ENCODE peak calls at places on chromosomes 2 and 18, in five cellular contexts. One of them, this sample, is unnamed.

GRCh38 chr2:88690591-88691338 is 708 bp upstream of the RPIA start:
- DNase-seq in H1: no peak
- DNase-seq in mesenchymal stem cell: no peak
- DNase-seq in small intestine: peak; percentile 63
- DNase-seq in mammary epithelial cell: peak; percentile 59
- DNase-seq in this sample: peak; percentile 26

GRCh38 chr2:144014108-144014507 is 505.8 kb downstream of the ZEB2 start:
- DNase-seq in H1: no peak
- DNase-seq in mesenchymal stem cell: no peak
- DNase-seq in mammary epithelial cell: peak; percentile 5
- DNase-seq in small intestine: no peak
- DNase-seq in this sample: peak; percentile 2

GRCh38 chr2:47697000-47697601 is 85.8 kb upstream of the MSH6 start:
- DNase-seq in H1: no peak
- DNase-seq in small intestine: no peak
- DNase-seq in mammary epithelial cell: no peak
- DNase-seq in mesenchymal stem cell: no peak
- DNase-seq in this sample: no peak

GRCh38 chr18:59052965-59053960 is 86.4 kb upstream of the SEC11C start:
- DNase-seq in mammary epithelial cell: no peak
- DNase-seq in mesenchymal stem cell: no peak
- DNase-seq in H1: no peak
- DNase-seq in small intestine: peak; percentile 14
- DNase-seq in this sample: no peak

GRCh38 chr18:3816601-3817363 is 366.8 kb downstream of the TGIF1 start:
- DNase-seq in H1: no peak
- DNase-seq in small intestine: peak; percentile 88
- DNase-seq in mesenchymal stem cell: peak; percentile 95
- DNase-seq in mammary epithelial cell: peak; percentile 92
- DNase-seq in this sample: no peak

GRCh38 chr2:239553376-239554000 is 152.7 kb upstream of the HDAC4 start:
- DNase-seq in H1: no peak
- DNase-seq in mammary epithelial cell: no peak
- DNase-seq in mesenchymal stem cell: no peak
- DNase-seq in small intestine: no peak
- DNase-seq in this sample: no peak

GRCh38 chr2:129798301-129798581 is 181.2 kb upstream of the RAB6C start:
- DNase-seq in H1: no peak
- DNase-seq in mesenchymal stem cell: no peak
- DNase-seq in small intestine: no peak
- DNase-seq in mammary epithelial cell: no peak
- DNase-seq in this sample: no peak

GRCh38 chr2:228675042-228675441 is 493.6 kb upstream of the SPHKAP start:
- DNase-seq in mammary epithelial cell: no peak
- DNase-seq in H1: no peak
- DNase-seq in mesenchymal stem cell: peak; percentile 26
- DNase-seq in small intestine: no peak
- DNase-seq in this sample: peak; percentile 25

GRCh38 chr2:176468471-176468870 is 199.2 kb downstream of the MTX2 start:
- DNase-seq in mesenchymal stem cell: no peak
- DNase-seq in H1: no peak
- DNase-seq in mammary epithelial cell: peak; percentile 52
- DNase-seq in small intestine: no peak
- DNase-seq in this sample: peak; percentile 46

GRCh38 chr2:220556658-220557057 is 929.2 kb downstream of the SLC4A3 start:
- DNase-seq in mesenchymal stem cell: peak; percentile 74
- DNase-seq in small intestine: no peak
- DNase-seq in mammary epithelial cell: peak; percentile 71
- DNase-seq in H1: no peak
- DNase-seq in this sample: peak; percentile 10

GRCh38 chr2:83879127-83879526 is 580.0 kb downstream of the SUCLG1 start:
- DNase-seq in H1: no peak
- DNase-seq in mesenchymal stem cell: no peak
- DNase-seq in small intestine: no peak
- DNase-seq in mammary epithelial cell: no peak
- DNase-seq in this sample: no peak

GRCh38 chr2:222000326-222000725 is 298.5 kb downstream of the PAX3 start:
- DNase-seq in mammary epithelial cell: peak; percentile 93
- DNase-seq in small intestine: no peak
- DNase-seq in mesenchymal stem cell: peak; percentile 83
- DNase-seq in H1: no peak
- DNase-seq in this sample: peak; percentile 25

GRCh38 chr2:31125918-31126695 is 12.1 kb downstream of the GALNT14 start:
- DNase-seq in H1: no peak
- DNase-seq in small intestine: no peak
- DNase-seq in mesenchymal stem cell: no peak
- DNase-seq in mammary epithelial cell: no peak
- DNase-seq in this sample: no peak

GRCh38 chr18:79798999-79799370 is 1.2 kb downstream of the KCNG2 start:
- DNase-seq in mammary epithelial cell: no peak
- DNase-seq in H1: no peak
- DNase-seq in mesenchymal stem cell: no peak
- DNase-seq in small intestine: peak; percentile 84
- DNase-seq in this sample: no peak

GRCh38 chr18:75139226-75139911 is 69.6 kb downstream of the PTGR3 start:
- DNase-seq in H1: no peak
- DNase-seq in mammary epithelial cell: no peak
- DNase-seq in small intestine: no peak
- DNase-seq in mesenchymal stem cell: no peak
- DNase-seq in this sample: no peak

GRCh38 chr2:212032032-212032431 is 506.6 kb downstream of the ERBB4 start:
- DNase-seq in small intestine: no peak
- DNase-seq in mammary epithelial cell: peak; percentile 60
- DNase-seq in H1: no peak
- DNase-seq in mesenchymal stem cell: peak; percentile 91
- DNase-seq in this sample: peak; percentile 25

GRCh38 chr2:13040043-13040442 is 323.3 kb downstream of the TRIB2 start:
- DNase-seq in mammary epithelial cell: no peak
- DNase-seq in mesenchymal stem cell: no peak
- DNase-seq in H1: no peak
- DNase-seq in small intestine: no peak
- DNase-seq in this sample: no peak

GRCh38 chr18:48132993-48133674 is 202.7 kb upstream of the SMAD2 start:
- DNase-seq in mesenchymal stem cell: no peak
- DNase-seq in small intestine: no peak
- DNase-seq in mammary epithelial cell: no peak
- DNase-seq in H1: no peak
- DNase-seq in this sample: no peak

DNA sequence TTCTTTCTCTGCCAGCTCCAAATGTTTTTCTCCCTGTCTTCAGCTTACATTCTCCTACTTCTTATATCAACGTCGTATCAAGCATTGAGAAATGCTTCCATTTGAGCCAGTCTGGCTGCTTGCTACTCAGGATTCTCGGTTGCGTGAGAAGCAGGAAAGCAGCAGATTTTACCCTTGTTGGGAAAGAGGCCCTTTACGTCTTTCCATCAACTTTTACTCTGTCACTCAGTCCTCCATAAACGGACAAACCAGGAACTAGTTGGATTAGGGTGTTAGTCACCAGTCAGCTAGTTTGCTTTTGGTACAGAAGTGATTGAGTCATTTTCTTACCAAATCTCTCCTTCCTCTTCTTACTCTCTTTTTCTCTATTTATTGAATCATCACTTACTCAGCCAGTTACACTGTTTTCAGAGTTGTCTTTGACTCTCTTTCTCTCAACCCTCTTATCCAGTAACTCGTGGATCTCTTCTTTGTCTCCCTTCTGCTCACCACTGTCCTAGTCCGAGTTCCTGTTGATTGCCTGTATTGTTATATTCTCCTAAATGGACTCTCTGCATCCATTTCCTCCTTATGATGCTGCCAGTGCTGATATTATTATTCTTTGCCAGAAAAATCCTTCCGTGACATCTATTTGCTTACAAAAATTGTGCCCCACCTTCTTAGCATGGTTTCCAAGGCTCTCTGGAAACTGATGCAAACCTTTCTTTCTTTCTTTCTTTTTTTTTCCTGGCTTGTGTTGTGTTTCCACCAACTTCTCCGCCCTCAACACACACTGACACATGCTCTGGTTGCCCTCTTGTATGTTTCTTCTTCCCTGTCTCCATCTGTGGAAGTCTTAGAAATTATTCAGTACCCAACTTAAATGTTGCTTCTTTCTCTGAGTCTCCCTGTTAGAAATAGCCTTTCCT is 61.5 kb downstream of the VRK2 start:
- DNase-seq in mammary epithelial cell: peak; percentile 89
- DNase-seq in H1: no peak
- DNase-seq in small intestine: no peak
- DNase-seq in mesenchymal stem cell: peak; percentile 98
- DNase-seq in this sample: peak; percentile 71
- H3K4me3 ChIP-seq in mammary epithelial cell: no peak overlapping the region
- H3K4me3 ChIP-seq in H1: no peak overlapping the region
- H3K4me3 ChIP-seq in small intestine: no peak overlapping the region
- H3K4me3 ChIP-seq in mesenchymal stem cell: no peak overlapping the region
- H3K4me3 ChIP-seq in this sample: peak overlapping the region; percentile 9

GRCh38 chr2:110978871-110979833 is 141.6 kb upstream of the BCL2L11 start:
- DNase-seq in H1: no peak
- DNase-seq in mammary epithelial cell: no peak
- DNase-seq in small intestine: no peak
- DNase-seq in mesenchymal stem cell: peak; percentile 3
- DNase-seq in this sample: no peak

GRCh38 chr2:110979834-110980612 is 140.7 kb upstream of the BCL2L11 start:
- DNase-seq in mammary epithelial cell: no peak
- DNase-seq in H1: no peak
- DNase-seq in mesenchymal stem cell: no peak
- DNase-seq in small intestine: no peak
- DNase-seq in this sample: no peak

GRCh38 chr2:110983130-110983529 is 137.6 kb upstream of the BCL2L11 start:
- DNase-seq in mammary epithelial cell: no peak
- DNase-seq in mesenchymal stem cell: no peak
- DNase-seq in H1: no peak
- DNase-seq in small intestine: no peak
- DNase-seq in this sample: no peak

GRCh38 chr2:110980613-110981062 is 140.1 kb upstream of the BCL2L11 start:
- DNase-seq in mammary epithelial cell: no peak
- DNase-seq in H1: no peak
- DNase-seq in small intestine: no peak
- DNase-seq in mesenchymal stem cell: no peak
- DNase-seq in this sample: no peak

DNA sequence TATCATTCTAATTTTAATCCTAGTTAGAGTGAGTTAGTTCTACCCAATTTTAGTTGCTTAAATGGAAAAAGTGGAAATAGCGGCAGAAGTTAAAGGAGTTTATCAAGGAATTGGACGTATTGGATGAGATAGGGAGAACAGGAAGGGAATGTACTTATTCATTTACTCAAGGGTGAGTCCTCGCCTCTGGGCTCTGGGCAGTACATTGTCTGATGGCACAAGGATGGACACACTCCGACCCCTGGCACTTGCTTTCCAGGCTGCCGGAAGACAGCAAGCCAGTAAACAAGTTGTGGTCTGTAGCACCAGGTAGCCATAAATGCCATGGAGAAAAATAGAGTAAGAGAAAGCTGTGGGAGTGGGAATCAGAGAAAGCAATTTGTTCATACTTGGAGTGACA is 136.1 kb upstream of the BCL2L11 start:
- DNase-seq in mesenchymal stem cell: no peak
- DNase-seq in H1: no peak
- DNase-seq in small intestine: no peak
- DNase-seq in mammary epithelial cell: no peak
- DNase-seq in this sample: no peak
- H3K27me3 ChIP-seq in mesenchymal stem cell: peaks cover 21% of the 10 kb centered on the region
- H3K27me3 ChIP-seq in H1: no peaks in the 10 kb centered on the region
- H3K27me3 ChIP-seq in small intestine: no peaks in the 10 kb centered on the region
- H3K27me3 ChIP-seq in mammary epithelial cell: no peaks in the 10 kb centered on the region
- H3K27me3 ChIP-seq in this sample: no peaks in the 10 kb centered on the region

GRCh38 chr2:240613781-240614180 is 11.5 kb upstream of the GPR35 start:
- DNase-seq in small intestine: no peak
- DNase-seq in H1: no peak
- DNase-seq in mesenchymal stem cell: no peak
- DNase-seq in mammary epithelial cell: no peak
- DNase-seq in this sample: no peak
- H3K9me3 ChIP-seq in small intestine: no peaks in the 10 kb centered on the region
- H3K9me3 ChIP-seq in H1: peaks cover 34% of the 10 kb centered on the region
- H3K9me3 ChIP-seq in mesenchymal stem cell: no peaks in the 10 kb centered on the region
- H3K9me3 ChIP-seq in mammary epithelial cell: no peaks in the 10 kb centered on the region
- H3K9me3 ChIP-seq in this sample: peaks cover 4% of the 10 kb centered on the region

DNA sequence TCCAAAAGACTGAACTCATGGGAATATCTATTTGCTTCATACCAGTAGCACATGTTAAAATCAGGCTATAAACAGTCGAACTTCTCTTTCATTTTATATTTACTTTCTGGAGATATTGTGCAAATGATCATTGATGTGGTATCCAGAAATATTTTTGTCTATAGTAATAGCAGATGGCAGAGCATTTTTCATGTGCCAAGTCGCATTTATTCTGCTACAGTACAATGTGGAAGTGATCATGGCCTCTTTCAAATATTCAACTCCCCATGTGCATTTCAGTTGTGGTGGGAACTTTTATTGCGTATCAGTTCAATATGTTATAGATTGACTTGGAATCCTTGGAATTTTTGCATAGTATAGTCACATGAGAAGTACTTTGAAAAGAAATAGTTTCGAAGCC is 57.4 kb downstream of the RHBDD1 start:
- DNase-seq in mesenchymal stem cell: no peak
- DNase-seq in H1: no peak
- DNase-seq in mammary epithelial cell: no peak
- DNase-seq in small intestine: no peak
- DNase-seq in this sample: no peak
- H3K4me3 ChIP-seq in mesenchymal stem cell: no peak overlapping the region
- H3K4me3 ChIP-seq in H1: no peak overlapping the region
- H3K4me3 ChIP-seq in mammary epithelial cell: no peak overlapping the region
- H3K4me3 ChIP-seq in small intestine: no peak overlapping the region
- H3K4me3 ChIP-seq in this sample: no peak overlapping the region

GRCh38 chr2:29786361-29786760 is 135.0 kb downstream of the ALK start:
- DNase-seq in small intestine: peak; percentile 29
- DNase-seq in mammary epithelial cell: no peak
- DNase-seq in H1: no peak
- DNase-seq in mesenchymal stem cell: no peak
- DNase-seq in this sample: no peak

GRCh38 chr2:29783696-29784095 is 137.7 kb downstream of the ALK start:
- DNase-seq in mesenchymal stem cell: no peak
- DNase-seq in small intestine: no peak
- DNase-seq in H1: no peak
- DNase-seq in mammary epithelial cell: no peak
- DNase-seq in this sample: no peak

GRCh38 chr2:29777164-29777563 is 144.2 kb downstream of the ALK start:
- DNase-seq in mammary epithelial cell: peak; percentile 8
- DNase-seq in mesenchymal stem cell: no peak
- DNase-seq in small intestine: no peak
- DNase-seq in H1: no peak
- DNase-seq in this sample: no peak

GRCh38 chr2:29782531-29782930 is 138.9 kb downstream of the ALK start:
- DNase-seq in mesenchymal stem cell: no peak
- DNase-seq in H1: no peak
- DNase-seq in small intestine: no peak
- DNase-seq in mammary epithelial cell: no peak
- DNase-seq in this sample: no peak

DNA sequence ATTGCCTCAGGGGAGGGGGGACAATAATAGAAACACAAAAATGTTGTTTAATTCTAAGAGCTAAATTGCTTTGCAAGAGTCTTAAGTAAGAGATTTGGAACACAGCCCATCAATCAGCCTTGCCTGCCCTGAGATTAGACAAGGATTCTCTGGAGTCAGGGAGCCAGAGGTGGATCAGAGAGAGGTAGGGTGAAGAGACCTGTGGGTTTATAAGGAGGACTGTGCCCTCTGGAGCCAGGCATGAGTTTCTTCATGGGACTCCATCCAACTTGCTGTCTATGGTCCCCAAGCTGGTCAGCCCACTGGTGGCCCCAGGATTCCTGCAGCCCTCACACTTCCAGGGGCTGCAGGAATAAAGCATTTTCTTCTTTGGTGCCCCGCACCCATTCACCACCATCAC is 139.3 kb downstream of the ALK start:
- DNase-seq in mammary epithelial cell: no peak
- DNase-seq in mesenchymal stem cell: no peak
- DNase-seq in small intestine: no peak
- DNase-seq in H1: no peak
- DNase-seq in this sample: no peak
- H3K27me3 ChIP-seq in mammary epithelial cell: no peaks in the 10 kb centered on the region
- H3K27me3 ChIP-seq in mesenchymal stem cell: peaks cover 11% of the 10 kb centered on the region
- H3K27me3 ChIP-seq in small intestine: no peaks in the 10 kb centered on the region
- H3K27me3 ChIP-seq in H1: no peaks in the 10 kb centered on the region
- H3K27me3 ChIP-seq in this sample: no peaks in the 10 kb centered on the region

This sample was measured in MG63.